ENCODE peak calls at places on chromosomes 6 and 20, in four cellular contexts. R, D, Y and N are unnamed samples.

GRCh38 chr6:55868910-55869479 is 6.4 kb downstream of the BMP5 start:
- DNase-seq in R (no peak), D (peak), Y (no peak), N (no peak)

GRCh38 chr6:90251295-90251992 is 45.2 kb downstream of the BACH2 start:
- DNase-seq in R (no peak), D (peak), Y (no peak), N (no peak)

GRCh38 chr20:49989234-49990065 is 6.7 kb downstream of the SNAI1 start:
- DNase-seq in R (peak), D (peak), Y (peak), N (peak)

GRCh38 chr6:33983109-33983475 is 162.8 kb downstream of the GRM4 start:
- DNase-seq in R (no peak), D (peak), Y (no peak), N (peak)

GRCh38 chr6:37433657-37434271 is 743 bp downstream of the CMTR1 start:
- DNase-seq in R (no peak), D (peak), Y (peak), N (no peak)

GRCh38 chr20:42125426-42125825 is 507.2 kb upstream of the CHD6 start:
- DNase-seq in R (no peak), D (no peak), Y (no peak), N (no peak)

GRCh38 chr6:12288844-12289654 is 1.1 kb upstream of the EDN1 start:
- DNase-seq in R (no peak), D (peak), Y (peak), N (no peak)

GRCh38 chr20:63635431-63636141 is 8.7 kb upstream of the GMEB2 start:
- DNase-seq in R (no peak), D (no peak), Y (no peak), N (no peak)

GRCh38 chr6:5498579-5498899 is 237.2 kb downstream of the FARS2 start:
- DNase-seq in R (no peak), D (no peak), Y (no peak), N (no peak)

GRCh38 chr6:117829594-117830319 is 77.3 kb upstream of the SLC35F1 start:
- DNase-seq in R (no peak), D (peak), Y (peak), N (no peak)

GRCh38 chr6:1027795-1028569 is 283.9 kb upstream of the FOXQ1 start:
- DNase-seq in R (no peak), D (no peak), Y (no peak), N (no peak)

GRCh38 chr6:65937982-65938381 is 231.0 kb upstream of the EYS start:
- DNase-seq in R (no peak), D (peak), Y (no peak), N (peak)

GRCh38 chr6:45477785-45478184 is 100.1 kb upstream of the SUPT3H start:
- DNase-seq in R (no peak), D (no peak), Y (no peak), N (no peak)

GRCh38 chr6:143141442-143141841 is 80.8 kb downstream of the AIG1 start:
- DNase-seq in R (no peak), D (peak), Y (peak), N (no peak)

GRCh38 chr6:87026961-87027360 is 67.9 kb downstream of the CGA start:
- DNase-seq in R (no peak), D (peak), Y (no peak), N (no peak)

GRCh38 chr6:53813096-53813495 is 18.3 kb downstream of the LRRC1 start:
- DNase-seq in R (no peak), D (peak), Y (no peak), N (no peak)